ENCODE peak calls at places on chromosome 21, in seven cellular contexts. M is transverse colon, L is upper lobe of left lung, G is breast epithelium, Q is suprapubic skin, O is prostate gland, A is H1. X is an unnamed sample.

GRCh38 chr21:21612446-21612845 is 614.2 kb downstream of the NCAM2 start:
- DNase-seq in M (no peak), L (no peak), G (no peak), Q (no peak), O (no peak), A (peak), X (no peak)

GRCh38 chr21:45973475-45974072 is 8.0 kb upstream of the COL6A1 start:
- DNase-seq in M (peak), L (peak), G (peak), Q (peak), O (peak), A (no peak), X (peak)

GRCh38 chr21:45887788-45888187 is 93.8 kb upstream of the COL6A1 start:
- DNase-seq in M (no peak), L (no peak), G (no peak), Q (no peak), O (no peak), A (no peak), X (no peak)

GRCh38 chr21:46092811-46093667 is 4.9 kb upstream of the COL6A2 start:
- DNase-seq in M (no peak), L (no peak), G (no peak), Q (no peak), O (no peak), A (no peak), X (no peak)

GRCh38 chr21:46059195-46059594 is 38.7 kb upstream of the COL6A2 start:
- DNase-seq in M (no peak), L (no peak), G (no peak), Q (no peak), O (no peak), A (no peak), X (no peak)

GRCh38 chr21:21187579-21187978 is 189.4 kb downstream of the NCAM2 start:
- DNase-seq in M (no peak), L (no peak), G (no peak), Q (no peak), O (no peak), A (no peak), X (no peak)

GRCh38 chr21:28832013-28832714 is 160.5 kb downstream of the LTN1 start:
- DNase-seq in M (no peak), L (no peak), G (no peak), Q (no peak), O (no peak), A (no peak), X (no peak)

GRCh38 chr21:45768741-45769049 is 125.2 kb downstream of the PCBP3 start:
- DNase-seq in M (no peak), L (no peak), G (no peak), Q (no peak), O (no peak), A (no peak), X (no peak)

GRCh38 chr21:33063907-33064622 is 5.9 kb upstream of the OLIG1 start:
- DNase-seq in M (no peak), L (no peak), G (no peak), Q (no peak), O (no peak), A (no peak), X (no peak)

GRCh38 chr21:24436236-24436635 is 1171.0 kb downstream of the MRPL39 start:
- DNase-seq in M (no peak), L (peak), G (no peak), Q (no peak), O (peak), A (no peak), X (no peak)

GRCh38 chr21:14382486-14382834 is 486 bp downstream of the HSPA13 start:
- DNase-seq in M (no peak), L (peak), G (no peak), Q (no peak), O (no peak), A (no peak), X (no peak)

GRCh38 chr21:14383596-14384210 is 757 bp upstream of the HSPA13 start:
- DNase-seq in M (no peak), L (no peak), G (no peak), Q (no peak), O (no peak), A (peak), X (no peak)

GRCh38 chr21:14384453-14384852 is 1.5 kb upstream of the HSPA13 start:
- DNase-seq in M (no peak), L (no peak), G (no peak), Q (no peak), O (no peak), A (no peak), X (no peak)

GRCh38 chr21:14388282-14388681 is 5.3 kb upstream of the HSPA13 start:
- DNase-seq in M (no peak), L (no peak), G (no peak), Q (no peak), O (no peak), A (no peak), X (no peak)

DNA sequence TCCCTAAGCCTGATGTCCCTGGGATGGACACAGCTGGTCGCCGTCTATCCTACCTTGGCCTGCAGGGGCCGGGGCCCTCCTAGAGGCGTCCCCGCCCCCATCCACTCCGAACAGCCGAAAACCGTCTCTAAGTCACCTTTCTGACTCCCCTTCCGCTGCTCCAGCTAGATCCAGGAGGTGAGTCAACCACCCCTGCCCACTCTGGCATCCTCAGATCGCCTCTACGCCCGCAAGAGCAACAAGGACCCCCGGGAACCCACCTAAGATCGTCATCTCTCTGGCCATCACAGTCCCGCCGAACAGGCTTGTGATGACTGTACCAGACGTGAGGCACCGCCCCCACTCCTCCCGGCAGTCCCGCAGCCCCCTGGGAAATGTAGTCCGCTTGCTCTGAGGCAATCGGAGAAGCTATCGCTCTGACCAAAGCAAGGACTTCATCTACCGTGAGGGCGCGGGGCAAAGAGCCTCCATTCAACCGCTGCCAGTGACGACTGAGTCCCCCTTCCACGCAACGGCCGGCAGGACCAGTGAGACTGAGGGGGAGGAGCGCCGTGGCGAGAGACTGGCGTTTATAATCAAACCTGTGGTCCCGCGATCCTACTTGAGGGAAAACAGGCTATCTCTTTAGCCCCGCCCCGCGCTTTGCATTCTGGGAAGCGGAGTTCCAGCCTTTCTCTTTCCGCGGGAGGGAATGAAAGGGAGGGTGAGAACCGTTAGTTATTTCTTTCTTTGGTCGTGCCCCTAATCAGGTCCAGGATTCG is at the start of gene HSPA13:
- DNase-seq in M (peak), L (peak), G (peak), Q (peak), O (peak), A (peak), X (peak)
- TF ChIP-seq POLR2AphosphoS5 in M (peak), L (peak), G (peak), Q (no peak), O (peak), A (peak), X (peak)

GRCh38 chr21:41247561-41247968 is 69.0 kb upstream of the FAM3B start:
- DNase-seq in M (peak), L (peak), G (no peak), Q (no peak), O (peak), A (no peak), X (no peak)
- TF ChIP-seq POLR2AphosphoS5 in M (no peak), L (no peak), G (peak), Q (no peak), O (peak), A (no peak), X (no peak)

GRCh38 chr21:41444703-41445464 is 18.8 kb downstream of the MX1 start:
- DNase-seq in M (peak), L (no peak), G (peak), Q (no peak), O (no peak), A (no peak), X (no peak)
- TF ChIP-seq POLR2AphosphoS5 in M (no peak), L (no peak), G (no peak), Q (no peak), O (no peak), A (no peak), X (no peak)

GRCh38 chr21:37357691-37358090 is 8.9 kb upstream of the DYRK1A start:
- DNase-seq in M (no peak), L (no peak), G (no peak), Q (no peak), O (no peak), A (no peak), X (no peak)

GRCh38 chr21:37358392-37358791 is 8.2 kb upstream of the DYRK1A start:
- DNase-seq in M (no peak), L (no peak), G (no peak), Q (no peak), O (no peak), A (no peak), X (no peak)

GRCh38 chr21:37356710-37357109 is 9.9 kb upstream of the DYRK1A start:
- DNase-seq in M (no peak), L (no peak), G (no peak), Q (no peak), O (no peak), A (no peak), X (no peak)
- TF ChIP-seq POLR2AphosphoS5 in M (no peak), L (no peak), G (no peak), Q (no peak), O (no peak), A (no peak), X (no peak)

DNA sequence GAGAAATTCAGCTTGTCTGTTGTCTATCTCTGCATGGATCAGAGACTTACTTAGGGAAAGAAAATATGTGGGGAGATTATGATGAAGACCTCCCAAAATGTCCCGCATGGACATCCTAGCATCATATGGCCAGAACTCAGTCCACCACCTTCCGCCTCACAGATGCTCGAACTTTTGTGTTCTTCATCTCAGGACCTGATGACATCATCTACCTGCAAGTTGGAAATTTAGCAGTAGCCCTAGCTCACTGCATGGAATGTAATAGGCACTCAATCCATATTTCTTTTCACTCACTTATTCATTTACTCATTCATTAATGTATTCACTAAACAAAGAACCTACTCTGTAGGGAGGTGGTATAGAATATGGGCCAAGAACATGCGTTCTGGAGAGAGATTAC is 96.8 kb downstream of the CLIC6 start:
- DNase-seq in M (no peak), L (no peak), G (no peak), Q (no peak), O (no peak), A (no peak), X (no peak)
- TF ChIP-seq POLR2AphosphoS5 in M (no peak), L (no peak), G (no peak), Q (no peak), O (no peak), A (no peak), X (no peak)

GRCh38 chr21:44263221-44263671 is 1.5 kb upstream of the DNMT3L start:
- DNase-seq in M (no peak), L (no peak), G (no peak), Q (no peak), O (no peak), A (no peak), X (no peak)

GRCh38 chr21:44262338-44263048 is 796 bp upstream of the DNMT3L start:
- DNase-seq in M (no peak), L (no peak), G (no peak), Q (no peak), O (no peak), A (no peak), X (no peak)

GRCh38 chr21:44267655-44268142 is 6.0 kb upstream of the DNMT3L start:
- DNase-seq in M (peak), L (no peak), G (no peak), Q (no peak), O (no peak), A (no peak), X (no peak)

GRCh38 chr21:44263768-44264167 is 2.1 kb upstream of the DNMT3L start:
- DNase-seq in M (no peak), L (no peak), G (no peak), Q (no peak), O (no peak), A (no peak), X (no peak)

DNA sequence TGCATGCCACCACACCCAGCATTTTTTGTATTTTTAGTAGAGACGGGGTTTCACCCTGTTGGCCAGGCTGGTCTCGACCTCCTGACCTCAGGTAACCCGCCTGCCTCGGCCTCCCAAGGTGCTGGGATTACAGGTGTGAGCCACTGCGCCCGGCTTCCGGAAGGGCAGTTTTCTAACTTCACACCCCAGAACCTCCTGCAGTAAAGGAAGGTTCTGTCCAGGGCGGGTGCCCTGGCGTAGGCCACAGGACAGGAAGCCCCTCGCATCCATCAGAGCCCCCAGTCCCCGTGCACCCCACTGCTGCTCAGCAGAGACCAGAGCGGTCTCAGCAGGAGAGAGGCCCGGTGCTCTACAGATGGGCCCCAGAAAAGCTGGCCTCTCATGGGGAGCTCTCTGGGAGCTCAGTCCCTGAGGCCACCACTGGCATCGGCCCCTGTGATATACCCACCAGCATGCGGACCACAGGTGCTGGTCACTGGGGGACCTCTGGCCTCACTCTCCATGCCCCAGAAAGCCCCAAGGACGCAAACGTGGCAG is 4.1 kb upstream of the DNMT3L start:
- DNase-seq in M (no peak), L (no peak), G (no peak), Q (no peak), O (no peak), A (no peak), X (no peak)
- TF ChIP-seq POLR2AphosphoS5 in M (no peak), L (no peak), G (no peak), Q (no peak), O (no peak), A (no peak), X (no peak)

GRCh38 chr21:42118121-42118795 is 47.1 kb downstream of the UMODL1 start:
- DNase-seq in M (no peak), L (no peak), G (no peak), Q (no peak), O (no peak), A (no peak), X (no peak)

GRCh38 chr21:42120904-42121535 is 49.9 kb downstream of the UMODL1 start:
- DNase-seq in M (no peak), L (no peak), G (no peak), Q (no peak), O (no peak), A (no peak), X (peak)

GRCh38 chr21:42120056-42120903 is 49.2 kb downstream of the UMODL1 start:
- DNase-seq in M (peak), L (no peak), G (no peak), Q (no peak), O (peak), A (no peak), X (no peak)

GRCh38 chr21:42117229-42118048 is 46.3 kb downstream of the UMODL1 start:
- DNase-seq in M (peak), L (peak), G (peak), Q (no peak), O (peak), A (no peak), X (peak)

DNA sequence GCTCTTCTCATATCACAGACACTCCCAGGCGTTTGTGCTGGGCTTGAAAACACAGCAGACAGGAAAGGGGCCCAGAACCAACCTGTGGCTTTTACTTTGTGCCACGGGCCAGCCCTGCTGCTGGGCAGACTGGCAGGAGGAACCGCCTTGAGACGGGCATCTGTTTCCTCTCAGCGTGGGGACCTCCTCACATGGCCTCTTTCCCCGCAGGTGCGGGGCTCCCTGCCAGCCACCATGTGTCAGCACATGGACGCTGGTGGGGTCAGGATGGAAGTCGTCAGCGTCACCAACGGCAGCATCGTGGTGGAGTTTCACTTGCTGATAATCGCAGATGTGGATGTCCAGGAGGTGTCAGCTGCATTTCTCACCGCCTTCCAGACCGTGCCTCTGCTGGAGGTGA is 47.8 kb downstream of the UMODL1 start:
- DNase-seq in M (peak), L (no peak), G (no peak), Q (no peak), O (no peak), A (no peak), X (no peak)
- TF ChIP-seq POLR2AphosphoS5 in M (no peak), L (no peak), G (no peak), Q (no peak), O (no peak), A (no peak), X (no peak)